ENCODE peak calls at places on chromosomes 13 and 19, in eight cellular contexts. E, Z, G, R, O, N, L and M are unnamed samples.

GRCh38 chr13:41827507-41828213 is 133.2 kb downstream of the VWA8 start:
- DNase-seq in E (no peak), Z (no peak), G (no peak), R (no peak), O (no peak), N (no peak), L (peak), M (peak)

GRCh38 chr13:75760182-75760981 is 124.3 kb downstream of the LMO7 start:
- DNase-seq in E (no peak), Z (peak), G (no peak), R (no peak), O (peak), N (no peak), L (peak), M (peak)

GRCh38 chr19:17687857-17688784 is at the start of gene UNC13A:
- DNase-seq in E (peak), Z (peak), G (no peak), R (peak), O (peak), N (no peak), L (peak), M (peak)

GRCh38 chr13:68927387-68928026 is 1180.1 kb upstream of the ATXN8OS start:
- DNase-seq in E (no peak), Z (no peak), G (peak), R (no peak), O (no peak), N (no peak), L (peak), M (no peak)

GRCh38 chr19:38561658-38562057 is 56.1 kb downstream of the MAP4K1 start:
- DNase-seq in E (no peak), Z (no peak), G (no peak), R (no peak), O (no peak), N (no peak), L (no peak), M (no peak)

GRCh38 chr13:98293570-98294142 is 116.6 kb upstream of the RNF113B start:
- DNase-seq in E (no peak), Z (no peak), G (no peak), R (no peak), O (no peak), N (no peak), L (no peak), M (no peak)

GRCh38 chr19:45150731-45151725 is 9.8 kb downstream of the NKPD1 start:
- DNase-seq in E (no peak), Z (no peak), G (no peak), R (no peak), O (no peak), N (no peak), L (no peak), M (no peak)

GRCh38 chr13:30477346-30478235 is 11.9 kb upstream of the HMGB1 start:
- DNase-seq in E (no peak), Z (no peak), G (no peak), R (no peak), O (no peak), N (no peak), L (no peak), M (no peak)